ENCODE peak calls at places on chromosome 20, in five cellular contexts. One of them, this sample, is unnamed.

GRCh38 chr20:59075934-59076508 is 33.4 kb upstream of the PRELID3B start:
- DNase-seq in lung microvascular endothelial cell: no peak
- DNase-seq in NCI-H187 treated with DMSO at 0.1 percent for 48 hours: no peak
- DNase-seq in brain microvascular endothelial cell: no peak
- DNase-seq in memory B cell: no peak
- DNase-seq in this sample: no peak

GRCh38 chr20:42435230-42435629 is 754.5 kb downstream of the PTPRT start:
- DNase-seq in lung microvascular endothelial cell: no peak
- DNase-seq in NCI-H187 treated with DMSO at 0.1 percent for 48 hours: no peak
- DNase-seq in brain microvascular endothelial cell: no peak
- DNase-seq in memory B cell: no peak
- DNase-seq in this sample: no peak

GRCh38 chr20:64137598-64138031 is 26.6 kb upstream of the MYT1 start:
- DNase-seq in lung microvascular endothelial cell: no peak
- DNase-seq in NCI-H187 treated with DMSO at 0.1 percent for 48 hours: no peak
- DNase-seq in brain microvascular endothelial cell: no peak
- DNase-seq in memory B cell: no peak
- DNase-seq in this sample: peak

GRCh38 chr20:20593447-20594170 is 118.8 kb downstream of the RALGAPA2 start:
- DNase-seq in lung microvascular endothelial cell: peak
- DNase-seq in NCI-H187 treated with DMSO at 0.1 percent for 48 hours: no peak
- DNase-seq in brain microvascular endothelial cell: peak
- DNase-seq in memory B cell: no peak
- DNase-seq in this sample: no peak

GRCh38 chr20:32333988-32334885 is 23.9 kb upstream of the ASXL1 start:
- DNase-seq in lung microvascular endothelial cell: peak
- DNase-seq in NCI-H187 treated with DMSO at 0.1 percent for 48 hours: no peak
- DNase-seq in brain microvascular endothelial cell: no peak
- DNase-seq in memory B cell: no peak
- DNase-seq in this sample: peak

GRCh38 chr20:6718660-6719059 is 48.8 kb upstream of the BMP2 start:
- DNase-seq in lung microvascular endothelial cell: peak
- DNase-seq in NCI-H187 treated with DMSO at 0.1 percent for 48 hours: no peak
- DNase-seq in brain microvascular endothelial cell: no peak
- DNase-seq in memory B cell: no peak
- DNase-seq in this sample: peak

GRCh38 chr20:59933296-59933848 is at the start of gene SYCP2:
- DNase-seq in lung microvascular endothelial cell: peak
- DNase-seq in NCI-H187 treated with DMSO at 0.1 percent for 48 hours: no peak
- DNase-seq in brain microvascular endothelial cell: peak
- DNase-seq in memory B cell: no peak
- DNase-seq in this sample: peak

GRCh38 chr20:38986663-38987062 is 24.5 kb downstream of the DHX35 start:
- DNase-seq in lung microvascular endothelial cell: no peak
- DNase-seq in NCI-H187 treated with DMSO at 0.1 percent for 48 hours: no peak
- DNase-seq in brain microvascular endothelial cell: no peak
- DNase-seq in memory B cell: no peak
- DNase-seq in this sample: no peak

GRCh38 chr20:8996817-8997512 is 71.9 kb upstream of the PLCB4 start:
- DNase-seq in lung microvascular endothelial cell: no peak
- DNase-seq in NCI-H187 treated with DMSO at 0.1 percent for 48 hours: no peak
- DNase-seq in brain microvascular endothelial cell: no peak
- DNase-seq in memory B cell: no peak
- DNase-seq in this sample: no peak

GRCh38 chr20:39146394-39146793 is 184.2 kb downstream of the DHX35 start:
- DNase-seq in lung microvascular endothelial cell: no peak
- DNase-seq in NCI-H187 treated with DMSO at 0.1 percent for 48 hours: no peak
- DNase-seq in brain microvascular endothelial cell: no peak
- DNase-seq in memory B cell: no peak
- DNase-seq in this sample: no peak

GRCh38 chr20:61173966-61174725 is 77.9 kb upstream of the CDH4 start:
- DNase-seq in lung microvascular endothelial cell: no peak
- DNase-seq in NCI-H187 treated with DMSO at 0.1 percent for 48 hours: no peak
- DNase-seq in brain microvascular endothelial cell: no peak
- DNase-seq in memory B cell: no peak
- DNase-seq in this sample: no peak

GRCh38 chr20:57693002-57693582 is 16.7 kb downstream of the PMEPA1 start:
- DNase-seq in lung microvascular endothelial cell: no peak
- DNase-seq in NCI-H187 treated with DMSO at 0.1 percent for 48 hours: no peak
- DNase-seq in brain microvascular endothelial cell: no peak
- DNase-seq in memory B cell: no peak
- DNase-seq in this sample: peak

GRCh38 chr20:48758206-48758820 is 69.5 kb downstream of the PREX1 start:
- DNase-seq in lung microvascular endothelial cell: no peak
- DNase-seq in NCI-H187 treated with DMSO at 0.1 percent for 48 hours: no peak
- DNase-seq in brain microvascular endothelial cell: no peak
- DNase-seq in memory B cell: no peak
- DNase-seq in this sample: no peak